ENCODE peak calls at places on chromosomes 2 and 18, in five cellular contexts. D is spleen, I is fibroblast of the aortic adventitia, Y is A673, H is HFF-Myc. J is an unnamed sample.

GRCh38 chr2:20135631-20136050 is 84.2 kb upstream of the LAPTM4A start:
- DNase-seq in D (no peak), I (peak; percentile 67), Y (peak; percentile 70), H (no peak), J (no peak)

GRCh38 chr2:228318218-228318617 is 136.7 kb upstream of the SPHKAP start:
- DNase-seq in D (no peak), I (peak; percentile 10), Y (peak; percentile 76), H (peak; percentile 27), J (peak; percentile 4)

GRCh38 chr2:10773841-10774341 is 38.7 kb downstream of the PDIA6 start:
- DNase-seq in D (peak; percentile 42), I (no peak), Y (no peak), H (no peak), J (no peak)

GRCh38 chr2:188314314-188315054 is 22.8 kb downstream of the GULP1 start:
- DNase-seq in D (no peak), I (no peak), Y (no peak), H (no peak), J (no peak)

GRCh38 chr2:133457862-133458261 is 110.4 kb downstream of the NCKAP5 start:
- DNase-seq in D (no peak), I (no peak), Y (no peak), H (no peak), J (no peak)

GRCh38 chr18:46680784-46681695 is 24.0 kb upstream of the LOXHD1 start:
- DNase-seq in D (no peak), I (no peak), Y (no peak), H (no peak), J (no peak)

GRCh38 chr2:84938194-84938879 is 32.6 kb upstream of the KCMF1 start:
- DNase-seq in D (peak; percentile 54), I (no peak), Y (no peak), H (no peak), J (no peak)

GRCh38 chr2:152089238-152089637 is 9.6 kb downstream of the CACNB4 start:
- DNase-seq in D (no peak), I (no peak), Y (no peak), H (no peak), J (no peak)

GRCh38 chr2:199379251-199379650 is 78.5 kb downstream of the SATB2 start:
- DNase-seq in D (no peak), I (peak; percentile 26), Y (peak; percentile 9), H (peak; percentile 38), J (no peak)

GRCh38 chr18:65659912-65660311 is 90.9 kb upstream of the CDH7 start:
- DNase-seq in D (no peak), I (no peak), Y (no peak), H (no peak), J (peak; percentile 9)

GRCh38 chr2:128736046-128736688 is 417.5 kb upstream of the HS6ST1 start:
- DNase-seq in D (no peak), I (no peak), Y (peak; percentile 32), H (no peak), J (no peak)

GRCh38 chr2:26850002-26850431 is 2.1 kb downstream of the DPYSL5 start:
- DNase-seq in D (no peak), I (no peak), Y (no peak), H (no peak), J (no peak)

GRCh38 chr2:176931588-176932563 is 280.7 kb upstream of the HNRNPA3 start:
- DNase-seq in D (no peak), I (peak; percentile 16), Y (peak; percentile 90), H (peak; percentile 12), J (peak; percentile 2)

GRCh38 chr2:113219889-113220641 is 46.3 kb downstream of the PSD4 start:
- DNase-seq in D (no peak), I (peak; percentile 62), Y (peak; percentile 64), H (no peak), J (no peak)

GRCh38 chr2:20421336-20421987 is 25.4 kb upstream of the RHOB start:
- DNase-seq in D (no peak), I (no peak), Y (no peak), H (no peak), J (no peak)

GRCh38 chr2:158743899-158744298 is 51.2 kb upstream of the DAPL1 start:
- DNase-seq in D (no peak), I (no peak), Y (no peak), H (no peak), J (no peak)

GRCh38 chr18:56637897-56638231 is 528 bp downstream of the TXNL1 start:
- DNase-seq in D (no peak), I (peak; percentile 9), Y (peak; percentile 4), H (no peak), J (no peak)

GRCh38 chr2:79944205-79944604 is 360.3 kb downstream of the LRRTM1 start:
- DNase-seq in D (no peak), I (no peak), Y (no peak), H (no peak), J (no peak)

GRCh38 chr2:218262631-218263586 is 2.1 kb downstream of the GPBAR1 start:
- DNase-seq in D (no peak), I (no peak), Y (no peak), H (no peak), J (no peak)

GRCh38 chr2:13050764-13051163 is 334.0 kb downstream of the TRIB2 start:
- DNase-seq in D (no peak), I (peak; percentile 58), Y (no peak), H (no peak), J (no peak)

GRCh38 chr2:61538920-61539559 is 884 bp upstream of the XPO1 start:
- DNase-seq in D (no peak), I (peak; percentile 56), Y (no peak), H (peak; percentile 25), J (peak; percentile 45)

GRCh38 chr2:56123538-56123937 is 60.3 kb upstream of the CCDC85A start:
- DNase-seq in D (no peak), I (no peak), Y (no peak), H (no peak), J (no peak)

GRCh38 chr2:111231532-111232252 is 111.0 kb downstream of the BCL2L11 start:
- DNase-seq in D (no peak), I (no peak), Y (no peak), H (no peak), J (no peak)

GRCh38 chr2:36376992-36377738 is 21.6 kb downstream of the CRIM1 start:
- DNase-seq in D (no peak), I (no peak), Y (no peak), H (no peak), J (no peak)

GRCh38 chr18:28576941-28577340 is 400.0 kb upstream of the CDH2 start:
- DNase-seq in D (no peak), I (peak; percentile 2), Y (no peak), H (no peak), J (no peak)

GRCh38 chr2:38074775-38075435 is 1.0 kb downstream of the CYP1B1 start:
- DNase-seq in D (peak; percentile 80), I (peak; percentile 43), Y (no peak), H (no peak), J (no peak)

GRCh38 chr2:29650634-29651097 is 270.7 kb downstream of the ALK start:
- DNase-seq in D (no peak), I (peak; percentile 40), Y (peak; percentile 74), H (no peak), J (no peak)

GRCh38 chr2:71640459-71640858 is 187.1 kb downstream of the DYSF start:
- DNase-seq in D (no peak), I (no peak), Y (no peak), H (no peak), J (no peak)

GRCh38 chr18:8630546-8630945 is 21.3 kb downstream of the RAB12 start:
- DNase-seq in D (no peak), I (no peak), Y (no peak), H (no peak), J (no peak)

GRCh38 chr2:216671081-216671411 is 24.3 kb downstream of the IGFBP5 start:
- DNase-seq in D (no peak), I (no peak), Y (no peak), H (no peak), J (no peak)

GRCh38 chr2:238947920-238948710 is 100.2 kb downstream of the TWIST2 start:
- DNase-seq in D (peak; percentile 60), I (peak; percentile 87), Y (no peak), H (peak; percentile 79), J (no peak)

GRCh38 chr2:238947243-238947760 is 99.4 kb downstream of the TWIST2 start:
- DNase-seq in D (peak; percentile 51), I (no peak), Y (no peak), H (no peak), J (no peak)

GRCh38 chr2:238949710-238950345 is 101.9 kb downstream of the TWIST2 start:
- DNase-seq in D (peak; percentile 41), I (no peak), Y (no peak), H (no peak), J (no peak)

GRCh38 chr2:238950551-238950950 is 102.7 kb downstream of the TWIST2 start:
- DNase-seq in D (peak; percentile 51), I (no peak), Y (no peak), H (no peak), J (no peak)

GRCh38 chr2:238948765-238949641 is 101.1 kb downstream of the TWIST2 start:
- DNase-seq in D (peak; percentile 41), I (no peak), Y (no peak), H (no peak), J (no peak)
- TF ChIP-seq CTCF in D (no peak), I (no peak), Y (no peak), H (no peak), J (no peak)

DNA sequence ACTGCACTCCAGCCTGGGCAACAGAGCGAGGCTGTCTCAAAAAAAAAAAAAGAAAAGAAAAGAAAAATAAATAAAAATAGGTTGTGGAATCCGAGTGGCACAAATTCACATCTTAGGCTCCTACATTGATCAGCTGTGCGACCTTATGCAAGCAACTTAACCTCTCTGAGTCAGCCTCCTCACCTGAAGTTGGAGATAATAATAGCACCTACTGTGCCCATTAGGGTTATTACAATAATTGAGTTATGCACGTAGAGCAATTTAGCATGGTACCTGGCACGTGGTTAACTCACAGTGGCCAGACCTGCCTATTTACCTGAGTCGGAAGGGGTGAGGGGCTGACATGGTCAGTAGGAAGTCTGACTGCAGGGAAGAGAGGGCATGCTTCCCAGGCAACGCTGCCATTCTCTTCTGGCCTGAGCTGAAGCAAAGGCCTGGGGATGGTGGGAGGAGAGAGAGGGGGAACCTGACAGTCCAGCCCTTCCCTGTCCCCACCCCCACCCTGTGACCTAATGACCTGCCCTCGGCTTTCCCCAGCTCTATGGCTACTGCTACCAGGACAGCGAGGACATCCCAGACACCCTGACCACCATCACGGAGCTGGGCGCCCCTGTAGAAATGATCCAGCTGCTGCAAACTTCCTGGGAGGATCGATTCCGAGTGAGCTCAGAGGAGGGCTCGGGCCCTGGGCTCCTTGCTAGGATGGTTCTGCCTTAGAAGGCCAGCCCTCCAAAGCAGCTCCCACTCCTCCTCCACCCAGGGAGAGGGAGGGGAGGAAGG is 5.1 kb downstream of the PKDCC start:
- DNase-seq in D (peak; percentile 64), I (peak; percentile 74), Y (no peak), H (no peak), J (no peak)
- H3K4me3 ChIP-seq in D (no peak overlapping the region), I (peak overlapping the region; percentile 40), Y (no peak overlapping the region), H (no peak overlapping the region), J (no peak overlapping the region)

DNA sequence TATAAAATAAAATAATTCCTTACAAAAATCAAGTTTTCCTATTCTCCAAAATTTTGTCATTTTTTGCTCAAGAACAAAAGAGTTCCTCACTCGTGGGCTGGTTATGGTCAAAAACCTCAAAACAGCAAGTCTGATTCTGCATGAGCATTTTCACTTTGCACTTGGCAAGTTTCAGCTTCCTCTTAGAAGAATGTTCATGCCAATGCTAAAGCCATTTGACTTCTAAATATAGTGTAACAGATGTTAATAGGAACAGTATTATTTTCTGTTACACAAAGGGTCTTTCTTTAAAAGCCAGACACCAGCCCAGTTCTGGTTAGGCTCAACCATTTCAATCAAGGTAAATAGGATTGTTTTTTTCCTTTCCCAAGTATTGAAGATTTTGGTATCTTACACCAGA is 261.3 kb upstream of the CCDC68 start:
- DNase-seq in D (no peak), I (peak; percentile 31), Y (no peak), H (no peak), J (no peak)
- TF ChIP-seq CTCF in D (no peak), I (no peak), Y (no peak), H (no peak), J (no peak)

GRCh38 chr2:148645135-148645924 is 779 bp downstream of the EPC2 start:
- DNase-seq in D (peak; percentile 99), I (peak; percentile 93), Y (peak; percentile 96), H (peak; percentile 60), J (peak; percentile 57)
- H3K4me3 ChIP-seq in D (peak overlapping the region; percentile 98), I (peak overlapping the region; percentile 96), Y (peak overlapping the region; percentile 80), H (peak overlapping the region; percentile 88), J (peak overlapping the region; percentile 93)

J was measured in retinal pigment epithelial cell.